ENCODE peak calls at places on chromosomes 4 and X, in nine cellular contexts. M, Y, A, C, D, H, E, O and R are unnamed samples.

GRCh38 chrX:41304178-41304577 is 29.8 kb upstream of the DDX3X start:
- DNase-seq in E (no peak), O (no peak), H (no peak), D (no peak), A (no peak), Y (no peak), C (no peak), M (no peak), R (no peak)

GRCh38 chr4:124199755-124200154 is 512.8 kb downstream of the ANKRD50 start:
- DNase-seq in M (peak), O (no peak), E (no peak), H (peak), C (no peak), D (no peak), Y (no peak), A (no peak), R (peak)

GRCh38 chrX:41759817-41760216 is 35.8 kb downstream of the GPR82 start:
- DNase-seq in D (no peak), Y (no peak), E (peak), C (no peak), O (no peak), M (peak), H (peak), A (peak), R (peak)

GRCh38 chr4:185016946-185017797 is 1.1 kb upstream of the HELT start:
- DNase-seq in Y (no peak), C (no peak), M (peak), H (peak), O (no peak), D (no peak), E (no peak), A (no peak), R (no peak)

GRCh38 chr4:137393043-137393442 is 139.3 kb downstream of the PCDH18 start:
- DNase-seq in H (no peak), M (no peak), E (peak), C (no peak), O (peak), D (no peak), A (no peak), Y (no peak), R (no peak)

GRCh38 chr4:51840791-51841190 is 2.2 kb upstream of the DCUN1D4 start:
- DNase-seq in E (no peak), C (no peak), M (no peak), A (no peak), D (no peak), Y (no peak), H (peak), O (no peak), R (no peak)

GRCh38 chrX:44795945-44796450 is 47.8 kb upstream of the DUSP21 start:
- DNase-seq in A (no peak), D (no peak), H (no peak), C (no peak), Y (no peak), O (no peak), E (no peak), M (peak), R (peak)

GRCh38 chr4:160745126-160745525 is 1418.7 kb downstream of the FSTL5 start:
- DNase-seq in C (no peak), Y (no peak), E (no peak), H (no peak), D (no peak), O (no peak), M (peak), A (no peak), R (no peak)

GRCh38 chr4:115424852-115425251 is 311.4 kb upstream of the NDST4 start:
- DNase-seq in Y (no peak), O (no peak), E (no peak), D (no peak), H (no peak), M (peak), C (no peak), A (no peak), R (peak)

GRCh38 chrX:137428251-137428661 is 137.7 kb upstream of the ZIC3 start:
- DNase-seq in Y (no peak), M (no peak), H (peak), A (no peak), C (no peak), E (no peak), O (no peak), D (no peak), R (no peak)

GRCh38 chrX:20681691-20682090 is 415.0 kb upstream of the RPS6KA3 start:
- DNase-seq in A (no peak), Y (no peak), M (no peak), D (no peak), E (no peak), C (no peak), H (peak), O (no peak), R (no peak)

GRCh38 chr4:22877653-22878052 is 184.9 kb downstream of the GBA3 start:
- DNase-seq in H (no peak), M (no peak), E (no peak), A (no peak), D (no peak), O (no peak), C (no peak), Y (no peak), R (no peak)

GRCh38 chr4:128354205-128354821 is 66.7 kb upstream of the PGRMC2 start:
- DNase-seq in H (peak), D (no peak), E (peak), O (peak), C (peak), A (no peak), Y (no peak), M (peak), R (peak)

GRCh38 chrX:15349046-15349445 is 13.7 kb upstream of the PIGA start:
- DNase-seq in E (peak), A (peak), M (peak), Y (no peak), D (no peak), C (peak), H (peak), O (peak), R (peak)